ENCODE peak calls at places on chromosomes 6 and 20, in seven cellular contexts. S, H, R, I, X, D and N are unnamed samples.

GRCh38 chr6:9455794-9456193 is 959.1 kb downstream of the TFAP2A start:
- DNase-seq in H (no peak), S (no peak), D (no peak), I (no peak), X (no peak), R (no peak), N (no peak)

GRCh38 chr6:155171109-155171746 is 92.6 kb upstream of the CLDN20 start:
- DNase-seq in H (peak), R (no peak), X (peak), S (peak), I (peak), D (peak), N (peak)

GRCh38 chr6:119129968-119130484 is 51.6 kb upstream of the FAM184A start:
- DNase-seq in R (no peak), H (peak), S (peak), X (peak), I (peak), D (no peak), N (peak)

GRCh38 chr20:6679086-6679485 is 88.4 kb upstream of the BMP2 start:
- DNase-seq in H (no peak), S (no peak), I (no peak), D (no peak), R (no peak), X (no peak), N (no peak)

GRCh38 chr6:34068462-34069044 is 77.3 kb downstream of the GRM4 start:
- DNase-seq in S (no peak), X (no peak), I (no peak), H (no peak), D (no peak), R (no peak), N (no peak)

GRCh38 chr6:43202451-43202850 is 20.5 kb downstream of the CUL9 start:
- DNase-seq in H (no peak), S (no peak), X (no peak), I (no peak), R (no peak), D (no peak), N (no peak)

GRCh38 chr20:6919792-6920468 is 152.4 kb downstream of the BMP2 start:
- DNase-seq in I (no peak), S (no peak), R (no peak), X (no peak), D (no peak), H (no peak), N (no peak)

GRCh38 chr20:33433465-33433864 is 10.1 kb downstream of the SNTA1 start:
- DNase-seq in H (peak), D (no peak), S (no peak), I (peak), R (no peak), X (peak), N (no peak)

GRCh38 chr20:48983423-48984400 is 62.2 kb downstream of the ARFGEF2 start:
- DNase-seq in D (no peak), R (peak), I (peak), X (peak), S (peak), H (peak), N (peak)

GRCh38 chr6:70520575-70520974 is 46.2 kb upstream of the SDHAF4 start:
- DNase-seq in I (peak), X (no peak), S (peak), D (peak), H (peak), R (no peak), N (peak)

GRCh38 chr20:47269309-47270165 is 87.0 kb downstream of the ZMYND8 start:
- DNase-seq in H (peak), X (no peak), S (no peak), D (no peak), R (no peak), I (no peak), N (peak)

GRCh38 chr6:33440649-33441309 is 13.6 kb upstream of the ZBTB9 start:
- DNase-seq in X (no peak), H (no peak), I (no peak), D (no peak), R (no peak), S (no peak), N (no peak)

GRCh38 chr6:97978855-97979271 is 695.8 kb upstream of the MMS22L start:
- DNase-seq in H (no peak), X (peak), I (no peak), D (no peak), R (no peak), S (no peak), N (no peak)

GRCh38 chr20:6855074-6855473 is 87.6 kb downstream of the BMP2 start:
- DNase-seq in S (peak), I (no peak), R (no peak), X (no peak), H (no peak), D (no peak), N (no peak)

GRCh38 chr6:37074053-37074827 is 68.8 kb downstream of the FGD2 start:
- DNase-seq in I (no peak), X (peak), D (no peak), R (no peak), S (no peak), H (peak), N (peak)